ENCODE peak calls at places on chromosomes 16 and 17, in six cellular contexts. R is IMR-90, K is neuronal stem cell, W is H1, C is H9, D is mesenchymal stem cell. U is an unnamed sample.
A peak's percentile ranks its signal among the peaks of the same experiment; 100 is the strongest.

GRCh38 chr16:30535106-30535776 is 583 bp upstream of the ZNF747 start:
- DNase-seq in R (no peak), K (peak; percentile 26), W (no peak), C (peak; percentile 56), D (no peak), U (no peak)

GRCh38 chr16:4263504-4264436 is 9.1 kb downstream of the TFAP4 start:
- DNase-seq in R (peak; percentile 86), K (peak; percentile 48), W (peak; percentile 96), C (peak; percentile 95), D (peak; percentile 94), U (peak; percentile 41)

GRCh38 chr17:66275651-66276050 is 26.8 kb upstream of the PRKCA start:
- DNase-seq in R (peak; percentile 97), K (no peak), W (no peak), C (no peak), D (peak; percentile 78), U (peak; percentile 12)

GRCh38 chr17:39527220-39527813 is 66.0 kb downstream of the CDK12 start:
- DNase-seq in R (no peak), K (no peak), W (no peak), C (no peak), D (peak; percentile 30), U (peak; percentile 48)

GRCh38 chr16:67470314-67470713 is 10.6 kb downstream of the ATP6V0D1 start:
- DNase-seq in R (no peak), K (no peak), W (no peak), C (no peak), D (no peak), U (no peak)

GRCh38 chr17:13952252-13952721 is 117.0 kb upstream of the COX10 start:
- DNase-seq in R (no peak), K (no peak), W (no peak), C (no peak), D (no peak), U (no peak)

GRCh38 chr16:31112711-31113419 is 4.6 kb upstream of the KAT8 start:
- DNase-seq in R (no peak), K (no peak), W (no peak), C (no peak), D (no peak), U (no peak)

GRCh38 chr17:45284176-45285140 is 22.6 kb upstream of the SPATA32 start:
- DNase-seq in R (no peak), K (no peak), W (peak; percentile 67), C (peak; percentile 60), D (no peak), U (no peak)

GRCh38 chr17:48724241-48725004 is 1.4 kb downstream of the PRAC2 start:
- DNase-seq in R (peak; percentile 67), K (peak; percentile 79), W (peak; percentile 88), C (peak; percentile 85), D (peak; percentile 83), U (peak; percentile 59)

GRCh38 chr17:48002920-48003685 is 32.2 kb downstream of the CDK5RAP3 start:
- DNase-seq in R (no peak), K (no peak), W (peak; percentile 70), C (peak; percentile 79), D (no peak), U (no peak)

GRCh38 chr17:9360610-9361571 is 214.7 kb downstream of the STX8 start:
- DNase-seq in R (peak; percentile 89), K (no peak), W (no peak), C (no peak), D (peak; percentile 86), U (peak; percentile 80)

GRCh38 chr16:56679813-56680212 is 2.5 kb upstream of the MT1X start:
- DNase-seq in R (no peak), K (no peak), W (no peak), C (no peak), D (no peak), U (no peak)

GRCh38 chr17:78075545-78075944 is 53.0 kb downstream of the TMC6 start:
- DNase-seq in R (no peak), K (no peak), W (no peak), C (no peak), D (no peak), U (no peak)

GRCh38 chr17:65099941-65100315 is 37.2 kb upstream of the RGS9 start:
- DNase-seq in R (peak; percentile 60), K (no peak), W (no peak), C (peak; percentile 51), D (peak; percentile 46), U (peak; percentile 95)

GRCh38 chr17:35011671-35012216 is 31.4 kb downstream of the LIG3 start:
- DNase-seq in R (peak; percentile 11), K (no peak), W (no peak), C (no peak), D (no peak), U (no peak)

GRCh38 chr16:22962905-22963304 is 148.9 kb downstream of the HS3ST2 start:
- DNase-seq in R (no peak), K (no peak), W (peak; percentile 37), C (no peak), D (no peak), U (no peak)

GRCh38 chr16:27471661-27472060 is 69.7 kb downstream of the IL21R start:
- DNase-seq in R (no peak), K (no peak), W (no peak), C (no peak), D (no peak), U (no peak)

GRCh38 chr16:66254751-66255150 is 111.7 kb upstream of the CDH5 start:
- DNase-seq in R (peak; percentile 56), K (no peak), W (no peak), C (no peak), D (peak; percentile 86), U (no peak)

GRCh38 chr16:66255647-66256046 is 110.8 kb upstream of the CDH5 start:
- DNase-seq in R (no peak), K (no peak), W (no peak), C (no peak), D (no peak), U (no peak)

GRCh38 chr16:66251406-66252160 is 114.9 kb upstream of the CDH5 start:
- DNase-seq in R (no peak), K (no peak), W (no peak), C (no peak), D (no peak), U (no peak)

GRCh38 chr16:66256919-66257318 is 109.6 kb upstream of the CDH5 start:
- DNase-seq in R (no peak), K (no peak), W (no peak), C (no peak), D (no peak), U (no peak)

GRCh38 chr16:66254106-66254505 is 112.4 kb upstream of the CDH5 start:
- DNase-seq in R (no peak), K (no peak), W (no peak), C (no peak), D (peak; percentile 58), U (no peak)
- H4K91ac ChIP-seq in R (no peak overlapping the region), K (no peak overlapping the region), W (no peak overlapping the region), C (no peak overlapping the region), D (no peak overlapping the region), U (no peak overlapping the region)

GRCh38 chr17:79644617-79645016 is 33.8 kb upstream of the RBFOX3 start:
- DNase-seq in R (no peak), K (no peak), W (no peak), C (no peak), D (no peak), U (no peak)

GRCh38 chr17:79645777-79646088 is 34.9 kb upstream of the RBFOX3 start:
- DNase-seq in R (no peak), K (no peak), W (peak; percentile 35), C (no peak), D (no peak), U (no peak)

GRCh38 chr17:79646721-79647455 is 36.0 kb upstream of the RBFOX3 start:
- DNase-seq in R (no peak), K (no peak), W (peak; percentile 26), C (peak; percentile 21), D (no peak), U (no peak)

GRCh38 chr17:79647456-79647915 is 36.6 kb upstream of the RBFOX3 start:
- DNase-seq in R (no peak), K (no peak), W (peak; percentile 33), C (peak; percentile 20), D (no peak), U (no peak)

GRCh38 chr17:79645022-79645776 is 34.3 kb upstream of the RBFOX3 start:
- DNase-seq in R (no peak), K (no peak), W (peak; percentile 28), C (peak; percentile 24), D (no peak), U (no peak)
- H4K91ac ChIP-seq in R (no peak overlapping the region), K (no peak overlapping the region), W (no peak overlapping the region), C (no peak overlapping the region), D (no peak overlapping the region), U (no peak overlapping the region)

DNA sequence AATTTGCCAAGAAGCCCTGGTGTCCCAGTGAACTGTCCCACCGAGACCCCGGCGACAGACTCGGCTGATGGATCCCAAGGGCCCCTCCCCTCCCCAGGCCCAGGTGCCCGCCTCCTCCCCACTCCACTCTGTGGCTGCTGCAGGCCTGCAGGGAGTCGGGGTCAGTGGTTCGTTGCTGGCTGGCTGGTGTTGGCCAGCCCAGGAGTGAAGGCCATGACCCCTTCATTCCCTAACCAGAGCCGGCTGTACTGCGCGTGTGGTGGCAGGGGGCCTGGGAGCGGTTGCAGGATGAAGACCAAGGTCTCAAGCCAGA is 9.2 kb upstream of the TBX2 start:
- DNase-seq in R (no peak), K (no peak), W (no peak), C (no peak), D (no peak), U (no peak)
- H4K91ac ChIP-seq in R (peak overlapping the region; percentile 82), K (no peak overlapping the region), W (no peak overlapping the region), C (no peak overlapping the region), D (peak overlapping the region; percentile 0), U (no peak overlapping the region)

GRCh38 chr17:56185491-56185890 is 32.2 kb downstream of the ANKFN1 start:
- DNase-seq in R (peak; percentile 49), K (no peak), W (no peak), C (no peak), D (peak; percentile 25), U (no peak)

GRCh38 chr17:56185905-56186783 is 32.9 kb downstream of the ANKFN1 start:
- DNase-seq in R (peak; percentile 94), K (no peak), W (no peak), C (no peak), D (peak; percentile 73), U (peak; percentile 91)

DNA sequence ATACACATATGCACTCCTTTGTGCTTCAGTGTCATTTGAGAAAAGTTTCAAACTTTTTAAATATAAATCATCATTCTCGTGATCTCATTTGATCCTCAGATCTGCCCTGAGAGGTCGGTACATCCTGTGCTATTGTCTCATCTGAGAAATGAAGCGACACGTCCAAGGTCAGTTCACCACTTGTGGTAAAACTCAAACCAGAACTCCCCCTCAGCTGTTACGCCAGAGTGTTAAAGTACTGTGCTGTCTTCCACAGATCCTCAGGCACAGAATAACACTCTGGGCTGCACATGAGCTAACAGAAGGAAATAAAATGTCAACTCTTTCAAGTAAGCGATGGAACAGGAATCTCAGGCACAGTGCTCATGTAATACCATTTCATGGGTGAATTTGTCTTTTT is 31.4 kb downstream of the ANKFN1 start:
- DNase-seq in R (no peak), K (no peak), W (no peak), C (no peak), D (no peak), U (no peak)
- H4K91ac ChIP-seq in R (peak overlapping the region; percentile 92), K (no peak overlapping the region), W (no peak overlapping the region), C (no peak overlapping the region), D (no peak overlapping the region), U (no peak overlapping the region)

DNA sequence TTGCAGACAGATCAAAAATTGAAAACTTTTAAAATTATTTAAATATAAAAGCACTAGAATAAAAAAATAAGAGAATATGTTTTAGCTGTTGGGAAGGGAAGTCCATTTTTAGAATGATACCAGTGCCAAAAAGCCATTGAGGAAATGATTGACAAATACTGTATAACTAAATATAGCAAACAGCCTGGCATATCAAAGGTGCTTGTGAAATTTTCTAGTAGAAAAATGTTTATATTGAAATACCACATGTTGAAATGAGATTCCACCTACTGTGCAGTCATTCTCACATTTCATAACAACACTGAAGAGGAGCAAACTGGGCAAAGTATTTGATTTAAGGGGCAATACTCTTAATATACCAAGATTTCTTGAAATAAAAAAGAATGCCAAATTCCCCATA is 183.5 kb downstream of the PHKB start:
- DNase-seq in R (peak; percentile 25), K (no peak), W (no peak), C (no peak), D (peak; percentile 8), U (no peak)
- H4K91ac ChIP-seq in R (no peak overlapping the region), K (no peak overlapping the region), W (no peak overlapping the region), C (no peak overlapping the region), D (no peak overlapping the region), U (no peak overlapping the region)

U was measured in trophoblast cell.